ENCODE peak calls at places on chromosomes 16 and 17, in four cellular contexts. One of them, this sample, is unnamed. For H3K4me1 and H3K9me3, the result is how much of the 10 kb centered on the place peaks cover.

GRCh38 chr16:18853694-18854093 is 52.3 kb upstream of the ARL6IP1 start:
- DNase-seq in tibial artery: no peak
- DNase-seq in thoracic aorta: no peak
- DNase-seq in hepatocyte: no peak
- DNase-seq in this sample: peak

GRCh38 chr17:49521521-49522185 is 26.6 kb downstream of the NGFR start:
- DNase-seq in hepatocyte: no peak
- DNase-seq in tibial artery: no peak
- DNase-seq in thoracic aorta: no peak
- DNase-seq in this sample: no peak

GRCh38 chr17:59329558-59330313 is 1.7 kb upstream of the YPEL2 start:
- DNase-seq in thoracic aorta: no peak
- DNase-seq in tibial artery: peak
- DNase-seq in hepatocyte: peak
- DNase-seq in this sample: peak

GRCh38 chr17:57853695-57854094 is 3.9 kb upstream of the MRPS23 start:
- DNase-seq in tibial artery: peak
- DNase-seq in hepatocyte: no peak
- DNase-seq in thoracic aorta: peak
- DNase-seq in this sample: no peak

GRCh38 chr17:31274252-31274651 is 22.8 kb downstream of the OMG start:
- DNase-seq in thoracic aorta: no peak
- DNase-seq in tibial artery: no peak
- DNase-seq in hepatocyte: peak
- DNase-seq in this sample: peak

GRCh38 chr16:10557750-10558149 is 22.6 kb downstream of the EMP2 start:
- DNase-seq in thoracic aorta: no peak
- DNase-seq in hepatocyte: no peak
- DNase-seq in tibial artery: no peak
- DNase-seq in this sample: no peak

GRCh38 chr17:42535400-42536047 is 517 bp upstream of the NAGLU start:
- DNase-seq in tibial artery: no peak
- DNase-seq in hepatocyte: no peak
- DNase-seq in thoracic aorta: no peak
- DNase-seq in this sample: no peak

GRCh38 chr17:82365586-82366295 is 5.8 kb upstream of the UTS2R start:
- DNase-seq in hepatocyte: no peak
- DNase-seq in tibial artery: no peak
- DNase-seq in thoracic aorta: no peak
- DNase-seq in this sample: no peak

GRCh38 chr17:13010959-13011358 is 6.9 kb downstream of the ELAC2 start:
- DNase-seq in tibial artery: peak
- DNase-seq in thoracic aorta: no peak
- DNase-seq in hepatocyte: no peak
- DNase-seq in this sample: no peak

GRCh38 chr17:77834170-77835115 is 124.1 kb upstream of the TNRC6C start:
- DNase-seq in thoracic aorta: peak
- DNase-seq in hepatocyte: peak
- DNase-seq in tibial artery: peak
- DNase-seq in this sample: peak

GRCh38 chr17:63827002-63827800 is at the start of the genes FTSJ3 and PSMC5:
- DNase-seq in tibial artery: peak
- DNase-seq in thoracic aorta: peak
- DNase-seq in hepatocyte: peak
- DNase-seq in this sample: peak

GRCh38 chr17:40648326-40648968 is 829 bp upstream of the SMARCE1 start:
- DNase-seq in hepatocyte: peak
- DNase-seq in tibial artery: peak
- DNase-seq in thoracic aorta: no peak
- DNase-seq in this sample: peak

GRCh38 chr16:1788708-1789100 is 4.8 kb downstream of the IGFALS start:
- DNase-seq in tibial artery: no peak
- DNase-seq in thoracic aorta: no peak
- DNase-seq in hepatocyte: peak
- DNase-seq in this sample: no peak

GRCh38 chr17:43360376-43360738 is 38.4 kb upstream of the ARL4D start:
- DNase-seq in hepatocyte: peak
- DNase-seq in tibial artery: no peak
- DNase-seq in thoracic aorta: no peak
- DNase-seq in this sample: peak

GRCh38 chr16:13148836-13149235 is 247.4 kb downstream of the SHISA9 start:
- DNase-seq in tibial artery: no peak
- DNase-seq in hepatocyte: no peak
- DNase-seq in thoracic aorta: no peak
- DNase-seq in this sample: no peak

GRCh38 chr16:30482366-30482765 is 9.8 kb downstream of the ITGAL start:
- DNase-seq in thoracic aorta: no peak
- DNase-seq in hepatocyte: no peak
- DNase-seq in tibial artery: no peak
- DNase-seq in this sample: no peak

GRCh38 chr16:56551796-56552738 is 12.8 kb upstream of the MT4 start:
- DNase-seq in hepatocyte: no peak
- DNase-seq in tibial artery: no peak
- DNase-seq in thoracic aorta: no peak
- DNase-seq in this sample: no peak

GRCh38 chr16:87447323-87447722 is 45.5 kb downstream of the ZCCHC14 start:
- DNase-seq in hepatocyte: no peak
- DNase-seq in thoracic aorta: no peak
- DNase-seq in tibial artery: no peak
- DNase-seq in this sample: peak

GRCh38 chr17:37490638-37491614 is 1.2 kb downstream of the DUSP14 start:
- DNase-seq in thoracic aorta: no peak
- DNase-seq in hepatocyte: peak
- DNase-seq in tibial artery: peak
- DNase-seq in this sample: peak

GRCh38 chr17:80790981-80791742 is 200.5 kb upstream of the CHMP6 start:
- DNase-seq in hepatocyte: no peak
- DNase-seq in tibial artery: no peak
- DNase-seq in thoracic aorta: no peak
- DNase-seq in this sample: peak
- H3K4me1 ChIP-seq in hepatocyte: under half
- H3K4me1 ChIP-seq in tibial artery: under half
- H3K4me1 ChIP-seq in thoracic aorta: under half
- H3K4me1 ChIP-seq in this sample: half or more

GRCh38 chr17:79661292-79662041 is 50.6 kb upstream of the RBFOX3 start:
- DNase-seq in hepatocyte: no peak
- DNase-seq in tibial artery: no peak
- DNase-seq in thoracic aorta: no peak
- DNase-seq in this sample: no peak
- H3K4me3 ChIP-seq in hepatocyte: no peak
- H3K4me3 ChIP-seq in tibial artery: no peak
- H3K4me3 ChIP-seq in thoracic aorta: no peak
- H3K4me3 ChIP-seq in this sample: no peak

GRCh38 chr16:35752773-35753558 is 2293.6 kb downstream of the TP53TG3F start:
- DNase-seq in tibial artery: no peak
- DNase-seq in thoracic aorta: no peak
- DNase-seq in hepatocyte: no peak
- DNase-seq in this sample: no peak
- H3K9me3 ChIP-seq in tibial artery: under half
- H3K9me3 ChIP-seq in thoracic aorta: under half
- H3K9me3 ChIP-seq in hepatocyte: under half
- H3K9me3 ChIP-seq in this sample: under half

GRCh38 chr16:73069581-73070262 is 21.8 kb upstream of the ZFHX3 start:
- DNase-seq in hepatocyte: no peak
- DNase-seq in tibial artery: peak
- DNase-seq in thoracic aorta: no peak
- DNase-seq in this sample: no peak
- H3K4me1 ChIP-seq in hepatocyte: under half
- H3K4me1 ChIP-seq in tibial artery: half or more
- H3K4me1 ChIP-seq in thoracic aorta: under half
- H3K4me1 ChIP-seq in this sample: under half

GRCh38 chr16:85946680-85947510 is 47.9 kb downstream of the IRF8 start:
- DNase-seq in hepatocyte: no peak
- DNase-seq in thoracic aorta: no peak
- DNase-seq in tibial artery: no peak
- DNase-seq in this sample: no peak
- H3K4me3 ChIP-seq in hepatocyte: no peak
- H3K4me3 ChIP-seq in thoracic aorta: no peak
- H3K4me3 ChIP-seq in tibial artery: no peak
- H3K4me3 ChIP-seq in this sample: no peak

DNA sequence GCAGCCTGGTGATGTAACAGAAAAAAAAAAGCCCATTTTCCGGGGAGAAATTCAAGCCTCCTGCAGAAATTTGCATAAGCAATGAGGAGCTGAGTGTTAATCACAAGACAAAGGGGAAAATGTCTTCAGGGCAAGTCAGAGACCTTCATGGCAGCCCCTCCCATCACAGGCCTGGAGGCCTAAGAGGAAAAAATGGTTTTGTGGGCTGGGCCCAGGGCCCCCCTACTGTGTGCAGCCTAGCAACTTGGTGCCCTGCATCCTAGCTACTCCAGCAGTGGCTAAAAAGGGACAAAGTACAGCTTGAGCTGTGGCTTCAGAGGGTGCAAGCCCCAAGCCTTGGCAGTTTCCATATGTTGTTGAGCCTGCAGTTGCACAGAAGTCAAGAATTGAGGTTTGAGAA is 49.7 kb downstream of the AHSP start:
- DNase-seq in hepatocyte: no peak
- DNase-seq in tibial artery: no peak
- DNase-seq in thoracic aorta: no peak
- DNase-seq in this sample: no peak
- H3K9me3 ChIP-seq in hepatocyte: under half
- H3K9me3 ChIP-seq in tibial artery: under half
- H3K9me3 ChIP-seq in thoracic aorta: under half
- H3K9me3 ChIP-seq in this sample: under half